ENCODE peak calls at places on chromosomes 12 and 14, in five cellular contexts. One of them, this sample, is unnamed.

GRCh38 chr12:38823743-38824142 is 81.6 kb downstream of the CPNE8 start:
- DNase-seq in GM12878: no peak
- DNase-seq in K562: no peak
- DNase-seq in HepG2: no peak
- DNase-seq in A549: no peak
- DNase-seq in this sample: no peak

GRCh38 chr12:101859664-101860607 is 17.4 kb upstream of the DRAM1 start:
- DNase-seq in GM12878: no peak
- DNase-seq in K562: no peak
- DNase-seq in HepG2: no peak
- DNase-seq in A549: no peak
- DNase-seq in this sample: no peak

GRCh38 chr14:54785778-54786160 is 116.9 kb downstream of the GCH1 start:
- DNase-seq in GM12878: no peak
- DNase-seq in K562: no peak
- DNase-seq in HepG2: no peak
- DNase-seq in A549: no peak
- DNase-seq in this sample: no peak

GRCh38 chr12:94973202-94973601 is 30.3 kb downstream of the NDUFA12 start:
- DNase-seq in A549: no peak
- DNase-seq in HepG2: no peak
- DNase-seq in K562: no peak
- DNase-seq in GM12878: no peak
- DNase-seq in this sample: no peak

GRCh38 chr14:23430733-23431105 is 4.7 kb downstream of the MYH7 start:
- DNase-seq in A549: no peak
- DNase-seq in K562: no peak
- DNase-seq in GM12878: no peak
- DNase-seq in HepG2: no peak
- DNase-seq in this sample: peak

GRCh38 chr14:52325126-52325525 is 11.0 kb downstream of the PTGER2 start:
- DNase-seq in HepG2: no peak
- DNase-seq in K562: no peak
- DNase-seq in GM12878: peak
- DNase-seq in A549: no peak
- DNase-seq in this sample: no peak

GRCh38 chr14:88129306-88130056 is 124.5 kb downstream of the GPR65 start:
- DNase-seq in HepG2: no peak
- DNase-seq in K562: no peak
- DNase-seq in A549: peak
- DNase-seq in GM12878: no peak
- DNase-seq in this sample: no peak

GRCh38 chr12:48038085-48038484 is 33.8 kb upstream of the COL2A1 start:
- DNase-seq in HepG2: no peak
- DNase-seq in K562: no peak
- DNase-seq in GM12878: no peak
- DNase-seq in A549: no peak
- DNase-seq in this sample: no peak

GRCh38 chr12:2276288-2276842 is 223.6 kb downstream of the CACNA1C start:
- DNase-seq in A549: no peak
- DNase-seq in HepG2: no peak
- DNase-seq in K562: no peak
- DNase-seq in GM12878: no peak
- DNase-seq in this sample: no peak

GRCh38 chr14:103519043-103519836 is 3.4 kb downstream of the CKB start:
- DNase-seq in A549: peak
- DNase-seq in HepG2: no peak
- DNase-seq in K562: peak
- DNase-seq in GM12878: no peak
- DNase-seq in this sample: peak

DNA sequence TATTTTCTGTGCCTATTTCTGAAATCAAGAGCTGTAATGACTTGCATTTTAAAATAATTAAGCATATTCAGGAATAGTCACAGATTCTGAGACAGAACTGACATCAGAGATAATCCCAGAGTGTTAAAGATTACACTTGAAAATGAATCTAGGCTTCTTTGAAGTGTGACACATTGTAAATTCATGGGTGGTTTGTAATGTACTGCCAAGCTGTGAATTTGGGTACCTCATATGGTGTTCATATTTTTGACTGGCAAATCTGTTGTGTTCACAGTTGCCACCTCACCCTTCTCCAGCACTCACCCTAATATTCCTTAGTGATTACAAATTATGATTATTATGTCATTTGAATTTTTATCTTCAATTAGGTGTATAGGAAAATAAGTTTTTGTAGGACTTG is 78.5 kb upstream of the CSRP2 start:
- DNase-seq in A549: no peak
- DNase-seq in K562: no peak
- DNase-seq in HepG2: no peak
- DNase-seq in GM12878: no peak
- DNase-seq in this sample: no peak
- TF ChIP-seq USF2 in A549: no peak
- TF ChIP-seq USF2 in K562: no peak
- TF ChIP-seq USF2 in HepG2: no peak
- TF ChIP-seq USF2 in GM12878: no peak
- TF ChIP-seq USF2 in this sample: no peak

DNA sequence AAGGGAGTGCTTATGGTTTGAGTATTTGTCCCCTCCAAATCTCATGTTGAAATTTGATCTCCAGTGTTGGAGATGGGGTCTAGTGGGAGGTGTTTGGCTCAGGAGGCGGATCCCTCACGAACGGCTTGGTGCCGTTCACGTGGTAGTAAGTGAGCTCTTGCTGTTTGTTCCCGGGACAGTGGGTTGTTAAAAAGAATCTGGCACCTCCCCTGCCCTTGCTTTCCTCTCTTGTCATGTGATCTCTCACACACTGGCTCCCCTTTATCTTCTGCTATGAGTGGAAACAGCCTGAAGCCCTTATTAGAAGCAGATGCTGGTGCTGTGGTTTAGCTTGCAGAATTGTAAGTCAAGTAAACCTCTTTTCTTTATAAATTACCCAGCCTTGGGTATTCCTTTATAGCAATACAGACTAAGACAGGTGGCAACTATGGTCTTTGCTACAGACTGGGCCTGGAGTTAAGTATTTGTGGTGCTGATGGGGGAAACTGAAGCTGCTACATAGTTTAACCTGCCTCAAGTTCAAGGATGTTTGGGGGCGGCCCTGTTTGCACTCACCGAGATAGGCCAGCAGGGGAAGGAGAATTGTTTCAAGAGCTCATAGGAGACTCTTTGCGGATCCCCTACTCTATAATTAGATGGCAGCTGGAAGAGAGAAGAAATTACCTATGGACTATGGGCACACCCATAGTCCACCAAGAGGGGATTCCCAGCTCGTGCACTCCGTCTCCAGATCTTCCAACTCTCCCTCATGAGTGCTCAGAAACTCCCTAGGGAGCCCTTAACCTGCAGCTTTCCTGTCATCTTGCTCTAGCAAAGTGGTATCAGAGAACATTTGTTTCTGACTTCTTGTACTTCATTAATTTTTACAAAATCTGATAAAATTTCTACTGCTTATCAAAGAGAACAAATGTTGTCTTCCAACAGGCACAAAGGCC is 164.6 kb downstream of the SLC15A5 start:
- DNase-seq in HepG2: no peak
- DNase-seq in K562: no peak
- DNase-seq in A549: no peak
- DNase-seq in GM12878: no peak
- DNase-seq in this sample: no peak
- TF ChIP-seq REST in HepG2: no peak
- TF ChIP-seq REST in K562: no peak
- TF ChIP-seq REST in A549: no peak
- TF ChIP-seq REST in GM12878: no peak
- TF ChIP-seq REST in this sample: no peak

GRCh38 chr12:70721216-70721615 is 84.0 kb upstream of the PTPRB start:
- DNase-seq in HepG2: no peak
- DNase-seq in GM12878: no peak
- DNase-seq in K562: no peak
- DNase-seq in A549: no peak
- DNase-seq in this sample: no peak

GRCh38 chr12:70719084-70719483 is 81.9 kb upstream of the PTPRB start:
- DNase-seq in HepG2: no peak
- DNase-seq in K562: no peak
- DNase-seq in GM12878: no peak
- DNase-seq in A549: no peak
- DNase-seq in this sample: no peak

GRCh38 chr12:70721958-70722357 is 84.7 kb upstream of the PTPRB start:
- DNase-seq in A549: no peak
- DNase-seq in K562: no peak
- DNase-seq in HepG2: no peak
- DNase-seq in GM12878: no peak
- DNase-seq in this sample: no peak

GRCh38 chr12:70722584-70723343 is 85.5 kb upstream of the PTPRB start:
- DNase-seq in K562: no peak
- DNase-seq in HepG2: no peak
- DNase-seq in A549: no peak
- DNase-seq in GM12878: no peak
- DNase-seq in this sample: peak

GRCh38 chr12:70719672-70720420 is 82.6 kb upstream of the PTPRB start:
- DNase-seq in HepG2: peak
- DNase-seq in K562: peak
- DNase-seq in A549: peak
- DNase-seq in GM12878: no peak
- DNase-seq in this sample: peak
- TF ChIP-seq USF2 in HepG2: no peak
- TF ChIP-seq USF2 in K562: no peak
- TF ChIP-seq USF2 in A549: no peak
- TF ChIP-seq USF2 in GM12878: no peak
- TF ChIP-seq USF2 in this sample: no peak

GRCh38 chr14:63614964-63615363 is 26.7 kb downstream of the WDR89 start:
- DNase-seq in GM12878: no peak
- DNase-seq in K562: no peak
- DNase-seq in A549: no peak
- DNase-seq in HepG2: no peak
- DNase-seq in this sample: no peak
- TF ChIP-seq REST in GM12878: no peak
- TF ChIP-seq REST in K562: no peak
- TF ChIP-seq REST in A549: no peak
- TF ChIP-seq REST in HepG2: no peak
- TF ChIP-seq REST in this sample: no peak

GRCh38 chr14:69261761-69262331 is 1.9 kb downstream of the GALNT16 start:
- DNase-seq in A549: peak
- DNase-seq in HepG2: peak
- DNase-seq in GM12878: no peak
- DNase-seq in K562: no peak
- DNase-seq in this sample: peak
- TF ChIP-seq USF2 in A549: no peak
- TF ChIP-seq USF2 in HepG2: no peak
- TF ChIP-seq USF2 in GM12878: no peak
- TF ChIP-seq USF2 in K562: no peak
- TF ChIP-seq USF2 in this sample: no peak

GRCh38 chr12:25372969-25373368 is 122.2 kb upstream of the KRAS start:
- DNase-seq in HepG2: no peak
- DNase-seq in GM12878: no peak
- DNase-seq in A549: no peak
- DNase-seq in K562: no peak
- DNase-seq in this sample: no peak

GRCh38 chr12:25376392-25376791 is 125.7 kb upstream of the KRAS start:
- DNase-seq in A549: no peak
- DNase-seq in HepG2: no peak
- DNase-seq in K562: no peak
- DNase-seq in GM12878: no peak
- DNase-seq in this sample: no peak

GRCh38 chr12:25373396-25373795 is 122.7 kb upstream of the KRAS start:
- DNase-seq in HepG2: no peak
- DNase-seq in GM12878: no peak
- DNase-seq in K562: no peak
- DNase-seq in A549: no peak
- DNase-seq in this sample: no peak

GRCh38 chr12:25376985-25377384 is 126.3 kb upstream of the KRAS start:
- DNase-seq in HepG2: no peak
- DNase-seq in K562: no peak
- DNase-seq in A549: no peak
- DNase-seq in GM12878: no peak
- DNase-seq in this sample: no peak

DNA sequence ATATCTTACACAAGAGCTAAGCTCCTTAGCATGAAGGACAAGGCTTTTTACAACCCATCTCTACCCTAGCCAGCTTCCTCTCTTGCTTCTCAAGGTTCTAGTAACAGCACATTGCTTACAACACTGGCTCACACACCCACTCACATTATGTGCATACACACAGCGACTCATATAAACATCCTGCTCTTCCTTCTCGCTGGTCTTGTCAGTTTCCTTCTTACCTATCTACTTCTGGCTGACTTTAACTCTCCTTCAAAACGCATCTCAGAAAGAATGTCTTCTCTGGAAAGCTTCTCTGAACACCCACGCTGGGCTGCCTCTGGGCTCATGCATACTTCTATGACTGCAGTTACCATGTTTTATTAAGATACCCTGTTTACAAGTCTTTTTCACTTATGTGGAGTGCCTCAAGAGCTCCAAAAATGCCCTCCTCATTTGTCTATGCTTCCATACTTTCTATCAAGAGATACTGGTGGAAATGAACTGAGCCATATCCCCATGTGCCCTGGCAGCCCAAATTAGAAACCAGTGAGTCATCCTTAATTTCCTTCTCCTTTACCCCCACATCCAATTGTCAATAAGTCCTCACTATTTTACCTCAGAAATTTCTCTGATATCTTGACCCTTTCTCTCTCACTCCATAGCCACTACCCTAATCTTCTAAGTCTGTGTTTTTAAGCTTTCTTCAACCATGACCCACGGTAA is 126.9 kb upstream of the KRAS start:
- DNase-seq in GM12878: no peak
- DNase-seq in HepG2: no peak
- DNase-seq in K562: no peak
- DNase-seq in A549: peak
- DNase-seq in this sample: no peak
- TF ChIP-seq REST in GM12878: no peak
- TF ChIP-seq REST in HepG2: no peak
- TF ChIP-seq REST in K562: no peak
- TF ChIP-seq REST in A549: no peak
- TF ChIP-seq REST in this sample: no peak

GRCh38 chr14:59969319-59969718 is 49.4 kb downstream of the LRRC9 start:
- DNase-seq in A549: peak
- DNase-seq in HepG2: peak
- DNase-seq in K562: no peak
- DNase-seq in GM12878: no peak
- DNase-seq in this sample: no peak
- TF ChIP-seq USF2 in A549: no peak
- TF ChIP-seq USF2 in HepG2: no peak
- TF ChIP-seq USF2 in K562: no peak
- TF ChIP-seq USF2 in GM12878: no peak
- TF ChIP-seq USF2 in this sample: no peak

DNA sequence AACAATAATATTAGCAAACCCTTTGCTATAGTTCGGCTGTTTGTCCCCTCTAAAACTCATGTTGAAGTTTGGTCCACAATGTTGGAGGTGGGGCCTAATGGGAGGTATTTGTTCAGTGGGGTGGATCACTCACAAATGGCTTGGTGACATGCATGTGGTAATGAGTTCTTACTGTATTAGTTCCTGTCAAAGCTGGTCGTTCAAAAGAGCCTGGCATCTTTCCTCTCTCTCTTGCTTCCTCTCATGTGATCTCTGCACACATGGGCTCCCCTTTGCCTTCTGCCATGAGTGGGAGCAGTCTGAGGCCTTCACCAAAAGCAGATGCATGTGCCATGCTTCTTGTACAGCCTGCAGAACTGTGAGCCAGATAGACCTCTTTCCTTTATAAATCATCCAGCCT is 13.0 kb upstream of the PPP4R4 start:
- DNase-seq in HepG2: no peak
- DNase-seq in K562: no peak
- DNase-seq in GM12878: no peak
- DNase-seq in A549: no peak
- DNase-seq in this sample: no peak
- TF ChIP-seq REST in HepG2: no peak
- TF ChIP-seq REST in K562: no peak
- TF ChIP-seq REST in GM12878: no peak
- TF ChIP-seq REST in A549: no peak
- TF ChIP-seq REST in this sample: no peak